ENCODE peak calls at places on chromosome X, in six cellular contexts. K is ascending aorta, Y is suprapubic skin, T is K562, X is transverse colon, A is cardiac muscle cell. O is an unnamed sample.

GRCh38 chrX:44871114-44871645 is 1.8 kb upstream of the KDM6A start:
- DNase-seq in Y (no peak), K (no peak), X (peak; percentile 29), A (peak; percentile 13), T (no peak), O (no peak)

GRCh38 chrX:17192111-17192510 is 182.9 kb upstream of the NHS start:
- DNase-seq in A (no peak), K (no peak), X (no peak), T (no peak), Y (no peak), O (no peak)

GRCh38 chrX:18998653-18999052 is 14.7 kb upstream of the PHKA2 start:
- DNase-seq in T (no peak), K (no peak), X (no peak), Y (no peak), A (no peak), O (no peak)

GRCh38 chrX:32451954-32452518 is 759.3 kb downstream of the DMD start:
- DNase-seq in Y (no peak), X (no peak), A (no peak), K (no peak), T (no peak), O (no peak)

GRCh38 chrX:25968920-25969319 is 169.2 kb upstream of the MAGEB18 start:
- DNase-seq in T (peak; percentile 9), Y (no peak), A (peak; percentile 64), X (no peak), K (no peak), O (peak; percentile 19)

GRCh38 chrX:12080265-12080664 is 58.0 kb upstream of the FRMPD4 start:
- DNase-seq in A (peak; percentile 63), T (peak; percentile 13), Y (no peak), X (no peak), K (no peak), O (peak; percentile 5)

GRCh38 chrX:19805054-19805690 is 82.2 kb downstream of the SH3KBP1 start:
- DNase-seq in T (no peak), X (no peak), Y (no peak), K (no peak), A (peak; percentile 10), O (no peak)

GRCh38 chrX:114798902-114799301 is 215.0 kb downstream of the HTR2C start:
- DNase-seq in X (no peak), A (peak; percentile 16), Y (no peak), T (no peak), K (no peak), O (no peak)

GRCh38 chrX:134782796-134783195 is 124.5 kb upstream of the PLAC1 start:
- DNase-seq in Y (no peak), T (no peak), K (no peak), A (peak; percentile 59), X (no peak), O (no peak)

GRCh38 chrX:134542485-134542884 is 82.5 kb downstream of the HPRT1 start:
- DNase-seq in T (no peak), Y (no peak), K (no peak), X (no peak), A (peak; percentile 88), O (peak; percentile 87)

GRCh38 chrX:32443841-32444240 is 767.5 kb downstream of the DMD start:
- DNase-seq in Y (no peak), T (no peak), A (no peak), K (no peak), X (no peak), O (no peak)

GRCh38 chrX:41737065-41737464 is 13.1 kb downstream of the GPR82 start:
- DNase-seq in A (no peak), X (no peak), Y (no peak), T (peak; percentile 6), K (no peak), O (peak; percentile 18)

GRCh38 chrX:39693298-39693697 is 404.5 kb downstream of the BCOR start:
- DNase-seq in X (no peak), Y (no peak), T (peak; percentile 78), K (no peak), A (no peak), O (peak; percentile 9)

GRCh38 chrX:153647461-153648357 is 706 bp downstream of the DUSP9 start:
- DNase-seq in K (no peak), T (peak; percentile 21), X (no peak), A (no peak), Y (peak; percentile 62), O (no peak)

GRCh38 chrX:8579602-8580001 is 115.0 kb downstream of the VCX3B start:
- DNase-seq in Y (no peak), A (no peak), K (no peak), T (no peak), X (peak; percentile 12), O (peak; percentile 1)

GRCh38 chrX:116272328-116272727 is 101.8 kb downstream of the AGTR2 start:
- DNase-seq in X (peak; percentile 15), T (no peak), A (peak; percentile 94), K (no peak), Y (no peak), O (peak; percentile 63)

GRCh38 chrX:38982370-38982769 is 181.1 kb downstream of the MID1IP1 start:
- DNase-seq in X (no peak), K (no peak), T (no peak), A (no peak), Y (no peak), O (no peak)

GRCh38 chrX:40844476-40844875 is 109.1 kb upstream of the MED14 start:
- DNase-seq in T (no peak), A (peak; percentile 7), X (no peak), K (no peak), Y (no peak), O (no peak)

GRCh38 chrX:151981129-151981528 is 6.7 kb upstream of the GABRE start:
- DNase-seq in K (no peak), A (no peak), T (no peak), Y (no peak), X (no peak), O (no peak)

GRCh38 chrX:29466441-29466840 is 748.9 kb upstream of the MAGEB2 start:
- DNase-seq in Y (no peak), K (no peak), T (no peak), X (no peak), A (peak; percentile 15), O (no peak)

GRCh38 chrX:13685126-13685763 is 3.7 kb upstream of the RAB9A start:
- DNase-seq in Y (no peak), K (no peak), X (no peak), A (no peak), T (no peak), O (no peak)

GRCh38 chrX:102863735-102864134 is 73.3 kb upstream of the RAB40AL start:
- DNase-seq in T (peak; percentile 72), K (peak; percentile 45), X (peak; percentile 87), Y (peak; percentile 89), A (peak; percentile 83), O (peak; percentile 63)

GRCh38 chrX:125090046-125090445 is 229.6 kb upstream of the TEX13C start:
- DNase-seq in Y (no peak), X (no peak), K (no peak), T (no peak), A (no peak), O (no peak)

GRCh38 chrX:69618803-69619202 is 2.9 kb downstream of the EDA start:
- DNase-seq in T (no peak), A (peak; percentile 47), X (peak; percentile 11), Y (no peak), K (no peak), O (peak; percentile 19)

GRCh38 chrX:140141444-140142029 is 176.2 kb upstream of the CXorf66 start:
- DNase-seq in A (peak; percentile 38), K (no peak), X (peak; percentile 17), T (peak; percentile 48), Y (no peak), O (no peak)

GRCh38 chrX:41250867-41251266 is 83.1 kb upstream of the DDX3X start:
- DNase-seq in A (no peak), Y (no peak), T (no peak), X (no peak), K (no peak), O (peak; percentile 6)

GRCh38 chrX:45329217-45329616 is 128.5 kb upstream of the DIPK2B start:
- DNase-seq in X (no peak), A (no peak), Y (no peak), K (no peak), T (no peak), O (no peak)

GRCh38 chrX:129678176-129678880 is 23.6 kb upstream of the APLN start:
- DNase-seq in X (peak; percentile 61), K (no peak), A (no peak), Y (no peak), T (no peak), O (no peak)

GRCh38 chrX:39705299-39705698 is 392.5 kb downstream of the BCOR start:
- DNase-seq in Y (no peak), T (no peak), X (peak; percentile 58), K (no peak), A (peak; percentile 92), O (peak; percentile 58)

GRCh38 chrX:139724626-139725025 is 16.7 kb upstream of the MCF2 start:
- DNase-seq in Y (no peak), K (no peak), X (no peak), A (peak; percentile 3), T (no peak), O (no peak)

DNA sequence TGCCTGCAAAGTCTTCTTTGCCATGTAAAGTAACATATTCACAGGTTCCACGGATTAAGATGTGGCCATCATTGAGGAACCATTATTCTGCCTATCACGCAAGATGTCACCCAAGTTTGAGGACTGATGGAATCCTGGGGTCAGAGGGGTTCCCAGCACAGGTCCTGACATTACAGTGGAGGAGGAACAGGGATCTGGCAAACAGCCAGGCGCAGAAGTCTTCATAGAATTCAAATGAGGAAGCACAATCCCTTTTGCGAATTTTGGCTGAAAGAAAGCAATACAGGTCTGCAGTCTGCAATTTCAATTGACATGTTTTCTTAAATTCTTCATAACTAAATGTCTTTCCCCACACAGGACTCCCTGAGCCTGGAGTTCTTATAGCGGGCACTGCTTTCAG is 14.5 kb downstream of the DOCK11 start:
- DNase-seq in T (no peak), A (no peak), Y (no peak), X (peak; percentile 16), K (no peak), O (no peak)
- H3K4me1 ChIP-seq in T (peaks cover 9% of the 10 kb centered on the region), A (no peaks in the 10 kb centered on the region), Y (peaks cover 5% of the 10 kb centered on the region), X (no peaks in the 10 kb centered on the region), K (no peaks in the 10 kb centered on the region), O (no peaks in the 10 kb centered on the region)

DNA sequence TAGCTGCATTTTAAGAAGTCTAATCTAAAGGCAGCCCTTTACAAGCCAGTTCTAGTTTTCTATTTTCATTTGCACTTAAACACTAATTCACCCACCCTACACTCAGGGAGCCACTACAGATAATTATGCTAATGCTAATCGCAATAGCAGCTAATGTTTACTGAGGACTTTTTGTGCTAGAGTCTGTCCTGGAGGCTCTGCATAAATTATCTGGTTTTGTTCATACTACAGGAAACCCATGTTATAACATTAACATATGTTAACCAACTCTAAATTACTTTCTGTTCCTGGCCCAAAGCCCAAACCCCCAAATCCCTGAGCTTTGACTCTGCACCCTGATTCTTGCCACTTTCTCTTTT is 476 bp upstream of the RADX start:
- DNase-seq in A (no peak), Y (no peak), K (no peak), X (no peak), T (no peak), O (no peak)
- H3K4me3 ChIP-seq in A (peak overlapping the region; percentile 35), Y (peak overlapping the region; percentile 54), K (peak overlapping the region; percentile 62), X (peak overlapping the region; percentile 63), T (no peak overlapping the region), O (peak overlapping the region; percentile 59)

GRCh38 chrX:2715066-2715600 is 24.0 kb downstream of the CD99 start:
- DNase-seq in T (no peak), Y (no peak), X (no peak), A (no peak), K (no peak), O (no peak)
- H3K4me1 ChIP-seq in T (no peaks in the 10 kb centered on the region), Y (peaks cover 16% of the 10 kb centered on the region), X (peaks cover 21% of the 10 kb centered on the region), A (peaks cover 5% of the 10 kb centered on the region), K (no peaks in the 10 kb centered on the region), O (no peaks in the 10 kb centered on the region)

GRCh38 chrX:10173331-10173900 is 16.6 kb downstream of the CLCN4 start:
- DNase-seq in A (peak; percentile 93), X (no peak), Y (no peak), T (peak; percentile 51), K (no peak), O (peak; percentile 86)
- H3K4me3 ChIP-seq in A (no peak overlapping the region), X (no peak overlapping the region), Y (peak overlapping the region; percentile 22), T (no peak overlapping the region), K (peak overlapping the region; percentile 41), O (no peak overlapping the region)

O was measured in SJCRH30.